ENCODE peak calls at places on chromosomes 6 and 20, in ten cellular contexts. Z is activated naive CD8-positive, alpha-beta T cell treated with anti-CD3 and anti-CD28 coated beads, Interleukin-2, amount 50 U/mL, for 24 hours; S is neural progenitor cell; M is CD4-positive, CD25-positive, alpha-beta regulatory T cell; O is NCI-H1105; R is AG10803; X is HT1080; J is left lung; G is CD8-positive, alpha-beta T cell; P is stimulated activated CD4-positive, alpha-beta T cell treated with anti-CD3 and anti-CD28 coated beads, Interleukin-15, amount 100 ng/mL, for 24 hours. W is an unnamed sample.

GRCh38 chr20:63029358-63030121 is 22.8 kb upstream of the BHLHE23 start:
- DNase-seq in G (no peak), M (no peak), P (peak; percentile 40), J (peak; percentile 71), R (no peak), X (no peak), S (peak; percentile 65), Z (no peak), O (no peak), W (no peak)

GRCh38 chr6:128111096-128111495 is 210.2 kb upstream of the THEMIS start:
- DNase-seq in S (no peak), X (no peak), P (no peak), R (peak; percentile 17), O (no peak), G (no peak), Z (no peak), M (no peak), J (no peak), W (no peak)

GRCh38 chr20:10864076-10864672 is 190.4 kb upstream of the JAG1 start:
- DNase-seq in Z (no peak), X (no peak), S (no peak), M (no peak), R (peak; percentile 31), G (no peak), P (no peak), O (no peak), J (peak; percentile 69), W (no peak)

GRCh38 chr6:99514089-99514488 is 1.1 kb downstream of the USP45 start:
- DNase-seq in Z (no peak), S (peak; percentile 9), O (no peak), G (no peak), P (no peak), X (peak; percentile 17), M (no peak), J (no peak), R (no peak), W (no peak)

GRCh38 chr6:129521946-129522345 is 188.0 kb downstream of the ARHGAP18 start:
- DNase-seq in O (no peak), Z (no peak), M (no peak), G (no peak), R (no peak), S (no peak), X (no peak), J (no peak), P (no peak), W (no peak)

GRCh38 chr6:4287811-4288244 is 152.5 kb upstream of the ECI2 start:
- DNase-seq in J (no peak), Z (no peak), M (no peak), P (no peak), O (peak; percentile 55), X (no peak), G (no peak), R (no peak), S (peak; percentile 63), W (no peak)

GRCh38 chr6:133724726-133725125 is 164.2 kb upstream of the TCF21 start:
- DNase-seq in R (peak; percentile 81), Z (no peak), G (no peak), X (peak; percentile 83), O (no peak), J (no peak), M (no peak), P (no peak), S (no peak), W (no peak)

GRCh38 chr6:109795994-109796555 is 105.0 kb downstream of the FIG4 start:
- DNase-seq in X (peak; percentile 77), R (peak; percentile 60), G (no peak), M (no peak), Z (no peak), S (no peak), J (no peak), O (no peak), P (no peak), W (no peak)

GRCh38 chr6:4925580-4925979 is 78.3 kb downstream of the RPP40 start:
- DNase-seq in R (no peak), P (no peak), O (no peak), G (no peak), J (no peak), Z (no peak), X (no peak), M (no peak), S (peak; percentile 20), W (no peak)

GRCh38 chr6:90148867-90149266 is 147.8 kb downstream of the BACH2 start:
- DNase-seq in S (no peak), R (no peak), M (no peak), G (no peak), X (no peak), O (no peak), J (no peak), P (no peak), Z (no peak), W (no peak)

GRCh38 chr6:88512951-88513350 is 346.8 kb upstream of the CNR1 start:
- DNase-seq in S (no peak), J (no peak), G (no peak), X (peak; percentile 35), M (no peak), O (no peak), Z (no peak), P (no peak), R (no peak), W (no peak)

GRCh38 chr20:15155848-15156401 is 818.5 kb upstream of the FLRT3 start:
- DNase-seq in R (no peak), X (peak; percentile 54), S (no peak), M (no peak), O (no peak), G (no peak), Z (no peak), P (no peak), J (no peak), W (no peak)

GRCh38 chr20:341682-342081 is 5.2 kb upstream of the NRSN2 start:
- DNase-seq in G (no peak), O (no peak), P (peak; percentile 63), S (no peak), Z (peak; percentile 33), X (peak; percentile 96), J (no peak), R (peak; percentile 70), M (no peak), W (no peak)

W was measured in right atrium auricular region.